ENCODE peak calls at places on chromosomes 11 and 22, in five cellular contexts. X, C, L, P and O are unnamed samples. For H3K9me3 and H3K36me3, the result is how much of the 10 kb centered on the place peaks cover.

GRCh38 chr11:63573881-63574855 is 11.0 kb upstream of the PLAAT2 start:
- DNase-seq in X (peak), C (peak), L (no peak), P (peak), O (peak)

GRCh38 chr22:30424471-30425326 is 869 bp upstream of the MTFP1 start:
- DNase-seq in X (peak), C (peak), L (no peak), P (peak), O (no peak)

GRCh38 chr22:30178180-30179126 is 68.1 kb downstream of the LIF start:
- DNase-seq in X (no peak), C (peak), L (no peak), P (no peak), O (no peak)

GRCh38 chr11:69808708-69809107 is 10.5 kb downstream of the FGF3 start:
- DNase-seq in X (no peak), C (no peak), L (no peak), P (no peak), O (peak)

GRCh38 chr22:48182036-48182435 is 1419.6 kb downstream of the TBC1D22A start:
- DNase-seq in X (no peak), C (no peak), L (no peak), P (no peak), O (no peak)

GRCh38 chr11:14655435-14655834 is 11.8 kb downstream of the PDE3B start:
- DNase-seq in X (no peak), C (no peak), L (no peak), P (no peak), O (no peak)

GRCh38 chr11:3140291-3140603 is 24.9 kb downstream of the OSBPL5 start:
- DNase-seq in X (no peak), C (no peak), L (no peak), P (no peak), O (no peak)

GRCh38 chr22:49076300-49077035 is 751.2 kb downstream of the BRD1 start:
- DNase-seq in X (no peak), C (no peak), L (no peak), P (no peak), O (no peak)

GRCh38 chr22:27896251-27896650 is 22.8 kb downstream of the PITPNB start:
- DNase-seq in X (no peak), C (no peak), L (no peak), P (no peak), O (no peak)

GRCh38 chr22:38317995-38318715 is 922 bp upstream of the CSNK1E start:
- DNase-seq in X (no peak), C (peak), L (peak), P (peak), O (peak)

GRCh38 chr11:74681686-74682651 is 49.3 kb downstream of the CHRDL2 start:
- DNase-seq in X (no peak), C (peak), L (no peak), P (no peak), O (no peak)

GRCh38 chr11:73759520-73760065 is 1.3 kb downstream of the RAB6A start:
- DNase-seq in X (peak), C (peak), L (no peak), P (no peak), O (no peak)

GRCh38 chr11:89436071-89436470 is 55.1 kb downstream of the NOX4 start:
- DNase-seq in X (no peak), C (peak), L (no peak), P (peak), O (no peak)

DNA sequence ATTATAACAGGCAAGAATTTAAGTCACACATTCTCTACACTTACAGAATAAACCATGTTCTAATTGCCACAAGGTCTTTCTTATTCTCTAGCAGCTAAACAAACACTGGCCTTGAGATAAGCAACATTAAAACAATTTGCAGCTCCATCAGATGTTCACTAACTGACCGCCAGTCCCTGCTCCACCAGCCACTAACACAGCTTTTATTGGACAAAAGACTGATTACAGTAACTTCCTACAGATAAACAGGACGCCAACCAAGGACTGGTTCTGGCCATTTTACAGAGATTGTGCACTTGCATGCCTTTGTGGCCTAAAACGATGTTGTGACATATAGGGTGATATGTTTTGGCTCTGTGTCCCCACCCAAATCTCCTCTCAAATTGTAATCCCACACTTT is 388.9 kb upstream of the LRRC4C start:
- DNase-seq in X (no peak), C (no peak), L (no peak), P (no peak), O (no peak)
- H3K9me3 ChIP-seq in X (under half), C (under half), L (under half), P (under half), O (under half)

GRCh38 chr22:32880061-32880460 is 78.6 kb downstream of the TIMP3 start:
- DNase-seq in X (no peak), C (peak), L (no peak), P (no peak), O (no peak)

GRCh38 chr22:32880531-32880905 is 79.0 kb downstream of the TIMP3 start:
- DNase-seq in X (no peak), C (no peak), L (no peak), P (no peak), O (no peak)

GRCh38 chr22:32879550-32879949 is 78.0 kb downstream of the TIMP3 start:
- DNase-seq in X (no peak), C (no peak), L (no peak), P (no peak), O (no peak)

GRCh38 chr22:32883131-32883530 is 81.6 kb downstream of the TIMP3 start:
- DNase-seq in X (no peak), C (no peak), L (no peak), P (no peak), O (no peak)

GRCh38 chr22:32880906-32881596 is 79.5 kb downstream of the TIMP3 start:
- DNase-seq in X (no peak), C (no peak), L (no peak), P (no peak), O (no peak)
- H3K4me3 ChIP-seq in X (no peak), C (no peak), L (no peak), P (no peak), O (no peak)

GRCh38 chr11:30023037-30023436 is 6.2 kb upstream of the KCNA4 start:
- DNase-seq in X (no peak), C (no peak), L (no peak), P (no peak), O (no peak)

GRCh38 chr11:30016588-30017363 is at the start of gene KCNA4:
- DNase-seq in X (no peak), C (peak), L (no peak), P (no peak), O (peak)

GRCh38 chr11:30018443-30018842 is 1.6 kb upstream of the KCNA4 start:
- DNase-seq in X (no peak), C (no peak), L (no peak), P (no peak), O (no peak)

GRCh38 chr11:30017467-30017895 is 651 bp upstream of the KCNA4 start:
- DNase-seq in X (no peak), C (no peak), L (no peak), P (no peak), O (no peak)

DNA sequence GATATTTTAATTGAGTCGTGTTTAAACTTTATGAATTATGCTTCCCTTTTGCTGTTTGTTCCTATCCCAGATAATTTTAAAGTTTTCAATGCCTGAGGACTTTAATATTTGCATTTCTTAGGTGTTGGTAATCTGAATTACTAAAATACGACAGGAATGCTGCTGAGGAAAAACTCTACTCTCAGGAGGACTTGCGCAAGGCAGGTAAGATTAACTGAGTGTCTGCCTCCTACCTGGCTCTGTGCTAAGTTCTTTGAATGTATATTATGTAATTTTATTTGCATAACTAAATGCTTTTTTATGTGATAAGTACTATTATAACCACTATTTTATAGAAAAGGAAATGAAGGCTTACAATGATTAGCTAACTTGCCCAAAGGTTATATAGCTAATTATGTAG is 2.7 kb upstream of the KCNA4 start:
- DNase-seq in X (no peak), C (no peak), L (no peak), P (no peak), O (no peak)
- H3K36me3 ChIP-seq in X (under half), C (under half), L (under half), P (under half), O (under half)

DNA sequence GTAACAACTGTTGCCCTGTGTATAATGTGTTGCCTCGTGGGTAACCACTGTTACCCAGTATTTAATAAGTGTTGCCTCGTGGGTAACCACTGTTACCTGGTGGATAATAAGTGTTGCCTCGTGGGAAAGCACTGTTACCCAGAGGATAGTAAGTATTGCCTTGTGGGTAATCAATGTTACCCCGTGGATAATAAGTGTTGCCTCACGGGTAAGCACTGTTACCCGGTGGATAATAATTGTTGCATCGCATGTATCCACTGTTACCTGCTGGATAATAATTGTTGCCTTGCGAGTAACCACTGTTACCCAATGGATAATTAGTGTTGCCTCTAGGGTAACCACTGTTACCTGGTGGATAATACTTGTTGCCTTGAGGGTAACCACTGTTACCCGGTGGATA is 17.1 kb upstream of the NXPE4 start:
- DNase-seq in X (no peak), C (no peak), L (no peak), P (no peak), O (no peak)
- H3K9me3 ChIP-seq in X (under half), C (under half), L (under half), P (under half), O (under half)

DNA sequence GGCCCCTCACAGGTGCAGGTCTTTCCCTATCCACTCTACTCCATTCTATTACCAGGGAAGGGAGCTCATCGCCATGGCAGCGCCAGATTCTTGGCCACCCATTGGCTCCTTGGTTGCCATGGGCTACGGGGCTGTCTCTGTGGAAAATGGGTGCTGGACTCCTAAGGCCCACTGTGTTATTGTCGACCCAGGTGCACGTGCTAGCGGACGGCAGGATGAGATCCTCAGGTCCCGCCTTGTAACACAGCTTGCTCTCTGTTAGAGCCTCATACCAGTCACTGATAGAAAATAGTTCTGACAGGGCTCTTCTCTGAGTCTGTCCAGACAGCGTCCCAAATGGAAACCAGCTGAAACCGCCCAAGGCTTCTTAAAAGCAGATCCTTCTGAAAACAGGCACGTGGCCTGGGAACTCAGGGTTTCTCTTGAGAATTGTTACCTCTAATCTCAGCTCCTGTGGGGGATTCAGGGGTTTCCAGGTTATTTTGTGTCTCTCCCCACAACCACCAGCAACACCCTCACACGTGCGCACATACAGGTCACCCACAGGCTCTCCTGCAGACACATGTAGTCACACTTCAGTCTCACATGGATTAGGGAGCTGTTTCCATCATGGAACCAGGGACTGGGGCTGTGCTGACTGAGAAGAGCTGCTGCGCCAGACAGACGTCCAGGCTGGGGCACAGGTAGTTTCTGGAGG is 1.5 kb downstream of the TUB start:
- DNase-seq in X (no peak), C (peak), L (no peak), P (no peak), O (peak)
- H3K4me3 ChIP-seq in X (no peak), C (peak), L (no peak), P (no peak), O (peak)

DNA sequence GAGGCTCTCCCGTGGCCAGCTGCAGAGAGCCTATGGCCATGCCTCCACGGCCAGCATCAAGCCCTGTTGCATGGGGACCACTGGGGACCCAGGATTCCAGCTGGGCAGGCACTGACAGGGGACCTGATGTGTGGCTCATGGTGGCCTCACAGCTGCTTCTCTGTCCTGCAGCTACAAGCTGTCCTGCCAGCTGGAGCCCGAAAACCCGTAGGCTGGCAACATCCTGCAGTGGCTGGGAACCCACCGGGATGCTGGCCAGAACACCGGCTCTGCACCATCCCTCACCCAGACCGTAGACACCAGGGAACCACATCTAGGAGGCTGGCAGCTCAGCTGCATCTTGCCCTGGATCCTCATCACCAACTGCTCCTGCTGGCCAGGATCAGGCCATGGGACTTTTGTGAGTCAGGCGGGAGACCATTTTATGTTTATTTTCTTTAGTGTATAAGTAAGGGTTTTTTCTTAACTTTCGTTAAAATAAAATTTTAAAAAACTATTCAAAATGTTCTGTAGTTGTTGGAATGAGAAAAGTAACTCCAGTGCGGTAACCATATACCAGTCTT is 7.9 kb downstream of the RGL4 start:
- DNase-seq in X (no peak), C (no peak), L (no peak), P (no peak), O (no peak)
- H3K36me3 ChIP-seq in X (half or more), C (under half), L (under half), P (under half), O (under half)